ENCODE peak calls at places on chromosomes 12 and 14, in ten cellular contexts. One of them, this sample, is unnamed.

GRCh38 chr14:68168460-68169109 is 349.0 kb downstream of the RAD51B start:
- DNase-seq in fibroblast of pulmonary artery: no peak
- DNase-seq in cardiac fibroblast: no peak
- DNase-seq in heart left ventricle: no peak
- DNase-seq in AG04449: no peak
- DNase-seq in cardiac muscle cell: no peak
- DNase-seq in testis: no peak
- DNase-seq in uterus: no peak
- DNase-seq in spleen: no peak
- DNase-seq in heart right ventricle: no peak
- DNase-seq in this sample: no peak

GRCh38 chr12:96500686-96501085 is 11.3 kb downstream of the CFAP54 start:
- DNase-seq in fibroblast of pulmonary artery: peak
- DNase-seq in cardiac fibroblast: peak
- DNase-seq in heart left ventricle: no peak
- DNase-seq in AG04449: no peak
- DNase-seq in cardiac muscle cell: peak
- DNase-seq in testis: peak
- DNase-seq in uterus: no peak
- DNase-seq in spleen: no peak
- DNase-seq in heart right ventricle: no peak
- DNase-seq in this sample: no peak

GRCh38 chr14:42391146-42391821 is 784.6 kb downstream of the LRFN5 start:
- DNase-seq in fibroblast of pulmonary artery: no peak
- DNase-seq in cardiac fibroblast: no peak
- DNase-seq in heart left ventricle: no peak
- DNase-seq in AG04449: no peak
- DNase-seq in cardiac muscle cell: no peak
- DNase-seq in testis: no peak
- DNase-seq in uterus: no peak
- DNase-seq in spleen: no peak
- DNase-seq in heart right ventricle: no peak
- DNase-seq in this sample: no peak

GRCh38 chr14:61355892-61356325 is 34.5 kb downstream of the PRKCH start:
- DNase-seq in fibroblast of pulmonary artery: peak
- DNase-seq in cardiac fibroblast: peak
- DNase-seq in heart left ventricle: no peak
- DNase-seq in AG04449: no peak
- DNase-seq in cardiac muscle cell: peak
- DNase-seq in testis: no peak
- DNase-seq in uterus: peak
- DNase-seq in spleen: peak
- DNase-seq in heart right ventricle: peak
- DNase-seq in this sample: no peak

GRCh38 chr12:52025301-52026172 is 18.8 kb downstream of the TAMALIN start:
- DNase-seq in fibroblast of pulmonary artery: peak
- DNase-seq in cardiac fibroblast: peak
- DNase-seq in heart left ventricle: peak
- DNase-seq in AG04449: no peak
- DNase-seq in cardiac muscle cell: peak
- DNase-seq in testis: peak
- DNase-seq in uterus: peak
- DNase-seq in spleen: peak
- DNase-seq in heart right ventricle: peak
- DNase-seq in this sample: peak

GRCh38 chr14:71651228-71651627 is 281.0 kb upstream of the RGS6 start:
- DNase-seq in fibroblast of pulmonary artery: peak
- DNase-seq in cardiac fibroblast: peak
- DNase-seq in heart left ventricle: no peak
- DNase-seq in AG04449: peak
- DNase-seq in cardiac muscle cell: peak
- DNase-seq in testis: no peak
- DNase-seq in uterus: no peak
- DNase-seq in spleen: no peak
- DNase-seq in heart right ventricle: peak
- DNase-seq in this sample: peak

GRCh38 chr12:29241821-29242591 is 92.9 kb downstream of the FAR2 start:
- DNase-seq in fibroblast of pulmonary artery: peak
- DNase-seq in cardiac fibroblast: peak
- DNase-seq in heart left ventricle: no peak
- DNase-seq in AG04449: peak
- DNase-seq in cardiac muscle cell: peak
- DNase-seq in testis: no peak
- DNase-seq in uterus: no peak
- DNase-seq in spleen: no peak
- DNase-seq in heart right ventricle: peak
- DNase-seq in this sample: no peak

GRCh38 chr14:22900088-22900799 is 17.2 kb downstream of the REM2 start:
- DNase-seq in fibroblast of pulmonary artery: peak
- DNase-seq in cardiac fibroblast: peak
- DNase-seq in heart left ventricle: no peak
- DNase-seq in AG04449: no peak
- DNase-seq in cardiac muscle cell: peak
- DNase-seq in testis: peak
- DNase-seq in uterus: peak
- DNase-seq in spleen: no peak
- DNase-seq in heart right ventricle: peak
- DNase-seq in this sample: peak

GRCh38 chr14:68722186-68722585 is 70.7 kb downstream of the ZFP36L1 start:
- DNase-seq in fibroblast of pulmonary artery: no peak
- DNase-seq in cardiac fibroblast: no peak
- DNase-seq in heart left ventricle: no peak
- DNase-seq in AG04449: no peak
- DNase-seq in cardiac muscle cell: no peak
- DNase-seq in testis: no peak
- DNase-seq in uterus: no peak
- DNase-seq in spleen: no peak
- DNase-seq in heart right ventricle: no peak
- DNase-seq in this sample: no peak

GRCh38 chr12:48961331-48961730 is 4.0 kb upstream of the ARF3 start:
- DNase-seq in fibroblast of pulmonary artery: no peak
- DNase-seq in cardiac fibroblast: no peak
- DNase-seq in heart left ventricle: no peak
- DNase-seq in AG04449: no peak
- DNase-seq in cardiac muscle cell: no peak
- DNase-seq in testis: no peak
- DNase-seq in uterus: no peak
- DNase-seq in spleen: no peak
- DNase-seq in heart right ventricle: no peak
- DNase-seq in this sample: no peak

GRCh38 chr14:52014601-52015267 is 25.4 kb downstream of the RTRAF start:
- DNase-seq in fibroblast of pulmonary artery: no peak
- DNase-seq in cardiac fibroblast: no peak
- DNase-seq in heart left ventricle: peak
- DNase-seq in AG04449: no peak
- DNase-seq in cardiac muscle cell: no peak
- DNase-seq in testis: no peak
- DNase-seq in uterus: no peak
- DNase-seq in spleen: no peak
- DNase-seq in heart right ventricle: peak
- DNase-seq in this sample: no peak

GRCh38 chr14:92948647-92949046 is 25.7 kb downstream of the CHGA start:
- DNase-seq in fibroblast of pulmonary artery: no peak
- DNase-seq in cardiac fibroblast: no peak
- DNase-seq in heart left ventricle: peak
- DNase-seq in AG04449: no peak
- DNase-seq in cardiac muscle cell: no peak
- DNase-seq in testis: peak
- DNase-seq in uterus: no peak
- DNase-seq in spleen: no peak
- DNase-seq in heart right ventricle: no peak
- DNase-seq in this sample: no peak

GRCh38 chr14:101045511-101045910 is 142.0 kb upstream of the RTL1 start:
- DNase-seq in fibroblast of pulmonary artery: no peak
- DNase-seq in cardiac fibroblast: no peak
- DNase-seq in heart left ventricle: peak
- DNase-seq in AG04449: no peak
- DNase-seq in cardiac muscle cell: no peak
- DNase-seq in testis: no peak
- DNase-seq in uterus: no peak
- DNase-seq in spleen: no peak
- DNase-seq in heart right ventricle: no peak
- DNase-seq in this sample: no peak

GRCh38 chr14:52015411-52016030 is 26.2 kb downstream of the RTRAF start:
- DNase-seq in fibroblast of pulmonary artery: no peak
- DNase-seq in cardiac fibroblast: no peak
- DNase-seq in heart left ventricle: no peak
- DNase-seq in AG04449: no peak
- DNase-seq in cardiac muscle cell: peak
- DNase-seq in testis: peak
- DNase-seq in uterus: no peak
- DNase-seq in spleen: no peak
- DNase-seq in heart right ventricle: peak
- DNase-seq in this sample: no peak

GRCh38 chr14:75941030-75941429 is 40.8 kb downstream of the TGFB3 start:
- DNase-seq in fibroblast of pulmonary artery: peak
- DNase-seq in cardiac fibroblast: peak
- DNase-seq in heart left ventricle: no peak
- DNase-seq in AG04449: no peak
- DNase-seq in cardiac muscle cell: no peak
- DNase-seq in testis: no peak
- DNase-seq in uterus: no peak
- DNase-seq in spleen: no peak
- DNase-seq in heart right ventricle: no peak
- DNase-seq in this sample: no peak

GRCh38 chr12:52442600-52443061 is 8.5 kb upstream of the KRT75 start:
- DNase-seq in fibroblast of pulmonary artery: peak
- DNase-seq in cardiac fibroblast: peak
- DNase-seq in heart left ventricle: no peak
- DNase-seq in AG04449: peak
- DNase-seq in cardiac muscle cell: peak
- DNase-seq in testis: peak
- DNase-seq in uterus: no peak
- DNase-seq in spleen: no peak
- DNase-seq in heart right ventricle: no peak
- DNase-seq in this sample: peak

GRCh38 chr12:104748790-104749189 is 209.3 kb downstream of the SLC41A2 start:
- DNase-seq in fibroblast of pulmonary artery: no peak
- DNase-seq in cardiac fibroblast: peak
- DNase-seq in heart left ventricle: no peak
- DNase-seq in AG04449: no peak
- DNase-seq in cardiac muscle cell: peak
- DNase-seq in testis: no peak
- DNase-seq in uterus: peak
- DNase-seq in spleen: no peak
- DNase-seq in heart right ventricle: peak
- DNase-seq in this sample: no peak

DNA sequence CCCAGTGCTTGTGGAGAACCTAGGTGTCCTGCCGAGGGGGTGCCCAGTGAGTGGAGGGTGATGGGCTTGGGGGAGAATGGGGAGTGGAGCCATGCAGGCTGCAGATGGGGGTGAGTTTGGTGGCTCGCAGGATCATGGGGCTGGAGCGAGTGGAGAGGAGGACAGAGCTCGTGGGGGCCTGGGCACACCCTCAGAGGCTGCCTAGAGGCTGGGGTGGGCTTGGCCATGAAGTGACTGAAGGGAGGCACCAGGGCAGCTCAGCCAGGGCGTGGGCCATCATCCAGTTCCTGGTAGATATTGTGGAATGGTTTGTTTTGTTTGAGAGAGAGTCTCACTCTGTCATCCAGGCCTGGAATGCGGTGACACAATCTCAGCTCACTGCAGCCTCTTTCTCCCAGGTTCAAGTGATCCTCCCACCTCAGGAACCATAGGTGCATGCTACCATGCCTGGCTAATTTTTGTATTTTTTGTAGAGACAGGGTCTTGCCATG is 43.4 kb upstream of the AMN start:
- DNase-seq in fibroblast of pulmonary artery: peak
- DNase-seq in cardiac fibroblast: no peak
- DNase-seq in heart left ventricle: no peak
- DNase-seq in AG04449: no peak
- DNase-seq in cardiac muscle cell: no peak
- DNase-seq in testis: no peak
- DNase-seq in uterus: no peak
- DNase-seq in spleen: no peak
- DNase-seq in heart right ventricle: no peak
- DNase-seq in this sample: no peak
- TF ChIP-seq CTCF in fibroblast of pulmonary artery: no peak
- TF ChIP-seq CTCF in cardiac fibroblast: no peak
- TF ChIP-seq CTCF in heart left ventricle: no peak
- TF ChIP-seq CTCF in AG04449: no peak
- TF ChIP-seq CTCF in cardiac muscle cell: no peak
- TF ChIP-seq CTCF in testis: no peak
- TF ChIP-seq CTCF in uterus: no peak
- TF ChIP-seq CTCF in spleen: no peak
- TF ChIP-seq CTCF in heart right ventricle: no peak
- TF ChIP-seq CTCF in this sample: no peak

GRCh38 chr14:73467800-73468199 is 9.5 kb upstream of the NUMB start:
- DNase-seq in fibroblast of pulmonary artery: no peak
- DNase-seq in cardiac fibroblast: peak
- DNase-seq in heart left ventricle: no peak
- DNase-seq in AG04449: no peak
- DNase-seq in cardiac muscle cell: peak
- DNase-seq in testis: peak
- DNase-seq in uterus: no peak
- DNase-seq in spleen: no peak
- DNase-seq in heart right ventricle: no peak
- DNase-seq in this sample: no peak
- H3K4me3 ChIP-seq in fibroblast of pulmonary artery: no peak
- H3K4me3 ChIP-seq in cardiac fibroblast: no peak
- H3K4me3 ChIP-seq in heart left ventricle: no peak
- H3K4me3 ChIP-seq in AG04449: no peak
- H3K4me3 ChIP-seq in cardiac muscle cell: no peak
- H3K4me3 ChIP-seq in testis: no peak
- H3K4me3 ChIP-seq in uterus: no peak
- H3K4me3 ChIP-seq in spleen: no peak
- H3K4me3 ChIP-seq in heart right ventricle: no peak
- H3K4me3 ChIP-seq in this sample: no peak

DNA sequence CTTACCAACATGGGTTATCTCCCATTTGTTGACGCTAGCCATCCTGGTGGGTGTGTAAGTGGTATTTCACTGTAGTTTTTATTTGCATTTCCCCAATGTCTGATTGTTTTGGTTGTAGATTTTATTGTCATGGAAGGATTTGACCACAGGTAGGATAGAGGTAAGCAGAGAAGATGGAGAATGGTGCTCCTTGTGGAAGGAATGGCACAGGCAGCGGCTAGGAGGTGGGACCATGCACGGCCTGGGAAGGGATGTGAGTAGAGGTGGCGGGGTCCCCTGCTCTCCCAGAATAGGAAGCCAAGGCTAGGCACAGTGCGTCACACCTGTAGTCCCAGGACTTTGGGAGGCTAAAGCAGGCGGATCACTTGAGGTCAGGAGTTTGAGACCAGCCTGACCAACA is 41.4 kb downstream of the PHETA1 start:
- DNase-seq in fibroblast of pulmonary artery: no peak
- DNase-seq in cardiac fibroblast: no peak
- DNase-seq in heart left ventricle: no peak
- DNase-seq in AG04449: no peak
- DNase-seq in cardiac muscle cell: no peak
- DNase-seq in testis: no peak
- DNase-seq in uterus: no peak
- DNase-seq in spleen: no peak
- DNase-seq in heart right ventricle: no peak
- DNase-seq in this sample: no peak
- TF ChIP-seq CTCF in fibroblast of pulmonary artery: no peak
- TF ChIP-seq CTCF in cardiac fibroblast: no peak
- TF ChIP-seq CTCF in heart left ventricle: no peak
- TF ChIP-seq CTCF in AG04449: no peak
- TF ChIP-seq CTCF in cardiac muscle cell: no peak
- TF ChIP-seq CTCF in testis: no peak
- TF ChIP-seq CTCF in uterus: no peak
- TF ChIP-seq CTCF in spleen: no peak
- TF ChIP-seq CTCF in heart right ventricle: no peak
- TF ChIP-seq CTCF in this sample: no peak

GRCh38 chr12:113057565-113058485 is 1.3 kb downstream of the DTX1 start:
- DNase-seq in fibroblast of pulmonary artery: no peak
- DNase-seq in cardiac fibroblast: no peak
- DNase-seq in heart left ventricle: no peak
- DNase-seq in AG04449: no peak
- DNase-seq in cardiac muscle cell: no peak
- DNase-seq in testis: no peak
- DNase-seq in uterus: no peak
- DNase-seq in spleen: peak
- DNase-seq in heart right ventricle: no peak
- DNase-seq in this sample: no peak
- H3K4me3 ChIP-seq in fibroblast of pulmonary artery: no peak
- H3K4me3 ChIP-seq in cardiac fibroblast: no peak
- H3K4me3 ChIP-seq in heart left ventricle: peak
- H3K4me3 ChIP-seq in AG04449: no peak
- H3K4me3 ChIP-seq in cardiac muscle cell: no peak
- H3K4me3 ChIP-seq in testis: peak
- H3K4me3 ChIP-seq in uterus: no peak
- H3K4me3 ChIP-seq in spleen: peak
- H3K4me3 ChIP-seq in heart right ventricle: peak
- H3K4me3 ChIP-seq in this sample: no peak

This sample was measured in astrocyte of the cerebellum.